ENCODE peak calls at places on chromosomes 5 and 9, in six cellular contexts. G, P, F, U, A and S are unnamed samples.

GRCh38 chr9:93830224-93830596 is 124.9 kb downstream of the BARX1 start:
- DNase-seq in F (no peak), P (no peak), G (no peak), A (no peak), U (no peak), S (peak)

GRCh38 chr5:66872688-66873333 is 276.6 kb downstream of the MAST4 start:
- DNase-seq in U (no peak), A (no peak), F (no peak), G (no peak), P (no peak), S (no peak)

GRCh38 chr5:112472614-112473013 is 53.5 kb upstream of the EPB41L4A start:
- DNase-seq in G (no peak), A (no peak), P (no peak), F (no peak), U (no peak), S (no peak)

GRCh38 chr5:16733597-16733996 is 116.8 kb upstream of the RETREG1 start:
- DNase-seq in G (no peak), P (no peak), A (peak), U (no peak), F (peak), S (no peak)

GRCh38 chr5:177194278-177194677 is 60.7 kb downstream of the NSD1 start:
- DNase-seq in A (no peak), G (peak), P (peak), U (peak), F (no peak), S (no peak)

GRCh38 chr5:61467766-61468482 is 135.9 kb downstream of the ZSWIM6 start:
- DNase-seq in G (peak), U (no peak), P (peak), A (no peak), F (no peak), S (no peak)

GRCh38 chr9:20823051-20823450 is 139.0 kb downstream of the FOCAD start:
- DNase-seq in G (no peak), P (no peak), U (no peak), A (no peak), F (no peak), S (no peak)

GRCh38 chr5:147906326-147907095 is at the start of gene C5orf46:
- DNase-seq in A (no peak), F (no peak), P (no peak), U (no peak), G (peak), S (no peak)

GRCh38 chr9:126131066-126132010 is 195.3 kb upstream of the MVB12B start:
- DNase-seq in U (no peak), F (no peak), P (no peak), A (no peak), G (no peak), S (no peak)

GRCh38 chr5:1973391-1974013 is 90.8 kb upstream of the IRX4 start:
- DNase-seq in A (no peak), P (no peak), U (no peak), G (no peak), F (no peak), S (no peak)

GRCh38 chr5:153714732-153715287 is 224.3 kb downstream of the GRIA1 start:
- DNase-seq in A (no peak), P (peak), F (no peak), U (no peak), G (no peak), S (no peak)

GRCh38 chr9:37369671-37370070 is 52.8 kb upstream of the GRHPR start:
- DNase-seq in A (no peak), U (no peak), F (no peak), P (no peak), G (no peak), S (peak)

GRCh38 chr5:86929123-86929766 is 311.5 kb downstream of the COX7C start:
- DNase-seq in P (no peak), U (no peak), G (no peak), F (no peak), A (no peak), S (no peak)

GRCh38 chr5:130546216-130546615 is 618.8 kb downstream of the HINT1 start:
- DNase-seq in U (no peak), G (no peak), F (no peak), P (no peak), A (no peak), S (no peak)

GRCh38 chr5:25107878-25108277 is 463.1 kb upstream of the CDH10 start:
- DNase-seq in U (no peak), G (no peak), F (no peak), A (no peak), P (no peak), S (no peak)

GRCh38 chr9:98410185-98410697 is 154.8 kb upstream of the TBC1D2 start:
- DNase-seq in U (peak), F (peak), P (peak), A (peak), G (peak), S (no peak)

GRCh38 chr9:35816708-35817107 is 1.9 kb upstream of the HINT2 start:
- DNase-seq in U (no peak), F (no peak), A (no peak), P (no peak), G (no peak), S (no peak)

GRCh38 chr9:35813434-35814105 is 1.3 kb downstream of the HINT2 start:
- DNase-seq in G (no peak), A (no peak), P (no peak), F (no peak), U (no peak), S (no peak)

GRCh38 chr9:35812025-35812602 is at the start of gene SPAG8:
- DNase-seq in U (peak), F (peak), A (peak), G (peak), P (peak), S (peak)

GRCh38 chr9:35814841-35815543 is at the start of gene HINT2:
- DNase-seq in U (peak), A (peak), P (peak), G (peak), F (peak), S (peak)

DNA sequence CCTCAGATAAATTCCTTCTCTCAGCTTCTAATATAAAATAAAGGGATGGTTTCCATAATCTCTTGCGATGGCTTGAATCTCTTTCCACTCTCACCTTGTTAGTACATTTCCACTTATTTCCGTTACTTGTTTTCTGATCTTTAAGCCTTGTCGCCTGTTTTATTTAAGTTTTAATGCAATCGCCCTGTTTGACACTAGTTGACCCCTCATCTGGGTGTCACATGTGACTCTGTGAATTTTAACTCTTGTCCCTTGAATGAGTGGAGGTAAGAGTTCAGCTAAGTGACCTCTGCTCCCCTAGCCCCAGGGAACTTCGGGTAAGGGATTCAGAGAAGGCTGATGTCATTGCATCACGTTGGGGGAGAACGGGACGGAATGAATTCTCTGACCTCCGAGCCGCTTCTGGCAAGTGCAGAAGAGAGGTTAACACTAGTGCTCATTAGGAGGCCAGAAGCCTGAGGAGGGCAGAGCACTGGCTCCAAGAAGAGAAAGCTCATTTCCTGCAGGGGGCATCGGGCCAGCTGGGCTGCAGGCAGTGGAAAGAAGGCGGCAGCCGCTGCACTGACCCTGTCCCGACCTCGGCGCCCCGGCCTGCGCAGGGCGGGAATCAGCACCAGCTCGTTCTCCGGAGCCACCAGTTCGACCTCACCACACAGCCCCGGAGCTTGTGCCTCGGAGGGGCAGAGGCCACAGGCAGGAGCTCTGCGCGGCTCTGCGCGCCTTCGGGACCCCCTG is 569 bp downstream of the HINT2 start:
- DNase-seq in A (peak), U (no peak), P (peak), G (peak), F (peak), S (peak)
- TF ChIP-seq CTCF in A (peak), U (peak), P (peak), G (no peak), F (peak), S (peak)

GRCh38 chr5:167049043-167049663 is 1242.3 kb upstream of the WWC1 start:
- DNase-seq in P (no peak), U (no peak), A (peak), F (peak), G (peak), S (peak)
- TF ChIP-seq CTCF in P (peak), U (peak), A (peak), F (peak), G (peak), S (peak)

DNA sequence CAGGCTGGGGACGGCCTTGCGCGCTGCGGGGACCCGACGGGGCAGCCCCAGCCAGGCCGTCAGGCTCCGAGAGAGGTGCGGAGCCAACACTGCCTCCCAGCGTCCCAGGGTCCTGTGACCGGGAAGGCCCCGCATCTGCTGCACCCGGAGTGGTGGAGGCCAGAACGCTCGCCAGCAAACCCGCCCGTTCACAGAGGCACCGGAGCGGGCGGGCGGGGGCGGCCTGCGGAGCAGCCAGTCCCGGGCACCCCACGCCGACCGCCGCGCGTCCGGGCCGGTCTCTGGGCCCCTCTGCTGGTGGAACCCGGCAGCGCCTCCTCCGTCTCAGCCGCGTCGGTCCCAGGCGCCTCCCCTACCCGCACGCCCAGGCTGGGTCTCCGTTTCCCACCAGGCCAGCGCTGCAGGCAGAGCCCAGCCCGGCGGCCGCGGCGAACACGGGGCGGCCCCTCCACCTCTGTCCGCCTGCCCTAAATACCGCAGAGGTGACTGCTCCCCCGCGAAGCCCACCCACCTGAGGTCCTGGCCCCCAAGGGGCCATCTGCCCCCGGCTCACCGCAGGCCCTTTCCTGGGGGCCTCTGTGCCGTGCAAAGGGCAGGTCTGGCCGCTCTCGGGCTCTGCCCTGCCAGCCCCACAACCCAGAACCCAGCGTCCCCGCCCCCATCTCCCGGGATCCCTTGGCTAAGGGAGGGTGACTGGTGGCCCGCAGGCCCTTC is 15.9 kb downstream of the EXD3 start:
- DNase-seq in G (peak), A (peak), P (no peak), U (no peak), F (peak), S (peak)
- TF ChIP-seq CTCF in G (peak), A (peak), P (peak), U (peak), F (peak), S (peak)

GRCh38 chr9:211557-211956 is 3.1 kb upstream of the DOCK8 start:
- DNase-seq in G (no peak), A (no peak), U (peak), F (no peak), P (no peak), S (no peak)
- TF ChIP-seq CTCF in G (no peak), A (no peak), U (no peak), F (no peak), P (no peak), S (no peak)

GRCh38 chr9:123432331-123433236 is 76.6 kb downstream of the CRB2 start:
- DNase-seq in A (no peak), F (no peak), P (no peak), U (no peak), G (no peak), S (no peak)

GRCh38 chr9:123435471-123435870 is 79.5 kb downstream of the CRB2 start:
- DNase-seq in P (no peak), F (no peak), A (no peak), G (no peak), U (no peak), S (no peak)

GRCh38 chr9:123431581-123431980 is 75.6 kb downstream of the CRB2 start:
- DNase-seq in P (no peak), G (no peak), U (no peak), A (no peak), F (no peak), S (no peak)

GRCh38 chr9:123437201-123437600 is 81.2 kb downstream of the CRB2 start:
- DNase-seq in P (no peak), A (no peak), U (no peak), F (no peak), G (no peak), S (no peak)

DNA sequence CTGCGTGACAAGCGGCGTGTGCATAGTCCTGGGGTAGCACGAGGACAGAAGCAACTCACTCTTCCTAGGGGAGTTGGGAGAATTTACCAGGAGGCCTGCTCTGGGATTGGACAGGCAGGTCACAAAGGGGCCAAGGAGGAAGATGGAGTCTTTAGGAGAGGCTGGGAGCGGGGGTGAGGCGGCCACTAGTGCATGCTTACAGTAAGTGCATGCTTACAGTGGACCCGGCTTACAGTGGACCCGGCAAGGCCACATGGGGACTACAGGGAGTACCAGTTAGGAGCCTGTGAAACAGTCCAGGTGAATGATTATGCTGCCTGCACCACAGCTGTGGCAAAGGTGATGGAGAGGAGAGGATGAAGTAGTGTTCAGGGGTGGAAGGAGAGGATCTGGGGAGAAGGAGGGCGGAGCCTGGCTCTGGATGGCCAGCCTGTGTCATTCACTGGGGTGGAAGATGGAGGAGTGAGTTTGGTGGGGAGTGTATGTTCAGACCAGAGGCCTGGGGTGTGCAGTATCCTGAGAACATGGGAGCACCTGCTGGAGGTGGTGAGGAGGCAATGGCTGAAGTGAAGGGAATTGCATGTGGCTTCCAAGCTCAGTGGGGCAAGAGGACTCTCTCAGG is 78.7 kb downstream of the CRB2 start:
- DNase-seq in P (no peak), F (no peak), A (peak), U (no peak), G (no peak), S (no peak)
- TF ChIP-seq CTCF in P (no peak), F (peak), A (peak), U (peak), G (no peak), S (no peak)

GRCh38 chr9:24342457-24342856 is 203.2 kb downstream of the IZUMO3 start:
- DNase-seq in G (no peak), A (no peak), F (no peak), P (no peak), U (no peak), S (no peak)
- TF ChIP-seq CTCF in G (no peak), A (no peak), F (no peak), P (no peak), U (no peak), S (no peak)

DNA sequence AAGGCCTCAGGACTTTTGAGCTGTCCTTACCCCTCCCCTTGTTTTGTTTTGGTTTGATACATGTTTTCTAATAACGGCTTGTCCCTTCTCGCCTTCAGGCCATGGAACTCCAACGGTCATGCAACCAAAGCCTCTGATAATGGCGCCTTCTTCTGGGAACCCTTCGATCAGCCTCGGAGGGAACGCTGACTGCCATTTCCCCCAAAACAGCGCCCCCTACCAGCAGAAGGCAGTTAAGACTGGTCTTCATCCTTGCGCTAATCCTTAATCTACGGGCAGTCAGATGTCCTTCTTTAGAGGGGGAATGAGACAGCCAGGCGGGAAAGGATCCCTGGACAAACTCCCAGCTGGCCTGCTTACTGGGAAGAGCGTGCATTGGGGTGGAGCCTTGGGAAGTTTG is 276.6 kb downstream of the ICE1 start:
- DNase-seq in F (no peak), G (no peak), A (no peak), P (no peak), U (no peak), S (no peak)
- TF ChIP-seq CTCF in F (peak), G (no peak), A (no peak), P (no peak), U (no peak), S (no peak)

DNA sequence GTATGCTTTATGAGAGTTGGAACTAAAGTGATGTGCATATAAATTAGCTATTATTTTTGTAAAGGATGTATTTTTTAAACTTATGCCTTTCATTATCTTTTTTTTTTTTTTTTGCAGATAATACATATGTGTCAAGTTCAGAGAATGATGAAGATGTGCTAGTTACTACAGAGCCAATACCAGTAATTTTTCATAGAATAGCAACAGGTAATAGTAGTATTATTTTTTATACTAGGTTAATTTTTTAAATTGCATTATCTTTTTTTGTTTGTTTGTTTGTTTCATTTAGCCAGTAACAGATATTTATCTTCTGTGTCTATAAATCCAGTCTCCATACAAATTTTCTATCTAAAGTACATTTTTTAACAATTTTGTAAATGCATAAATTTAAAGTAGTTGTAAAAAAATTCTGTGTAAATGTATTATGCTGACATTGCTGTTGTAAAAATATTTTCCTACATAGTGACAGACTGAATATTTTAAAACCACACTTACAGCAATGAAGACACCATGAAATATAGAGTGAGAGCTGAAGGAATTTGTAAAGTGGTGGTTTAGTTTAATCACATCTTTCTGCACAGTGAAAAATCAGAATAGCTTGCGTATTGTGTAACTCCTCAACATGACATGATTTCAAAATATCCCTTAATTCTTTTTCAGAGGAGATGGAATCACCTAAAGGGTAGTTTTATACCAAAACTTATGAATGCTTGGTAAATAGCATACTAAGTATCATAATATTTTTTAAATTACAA is 93.3 kb downstream of the PARP8 start:
- DNase-seq in U (no peak), F (no peak), A (no peak), P (no peak), G (peak), S (no peak)
- TF ChIP-seq CTCF in U (no peak), F (no peak), A (no peak), P (no peak), G (no peak), S (no peak)

GRCh38 chr9:12643686-12644085 is 49.5 kb upstream of the TYRP1 start:
- DNase-seq in P (no peak), A (no peak), U (no peak), G (peak), F (no peak), S (no peak)

GRCh38 chr9:12640021-12640587 is 53.1 kb upstream of the TYRP1 start:
- DNase-seq in A (no peak), G (peak), F (no peak), U (peak), P (peak), S (no peak)

DNA sequence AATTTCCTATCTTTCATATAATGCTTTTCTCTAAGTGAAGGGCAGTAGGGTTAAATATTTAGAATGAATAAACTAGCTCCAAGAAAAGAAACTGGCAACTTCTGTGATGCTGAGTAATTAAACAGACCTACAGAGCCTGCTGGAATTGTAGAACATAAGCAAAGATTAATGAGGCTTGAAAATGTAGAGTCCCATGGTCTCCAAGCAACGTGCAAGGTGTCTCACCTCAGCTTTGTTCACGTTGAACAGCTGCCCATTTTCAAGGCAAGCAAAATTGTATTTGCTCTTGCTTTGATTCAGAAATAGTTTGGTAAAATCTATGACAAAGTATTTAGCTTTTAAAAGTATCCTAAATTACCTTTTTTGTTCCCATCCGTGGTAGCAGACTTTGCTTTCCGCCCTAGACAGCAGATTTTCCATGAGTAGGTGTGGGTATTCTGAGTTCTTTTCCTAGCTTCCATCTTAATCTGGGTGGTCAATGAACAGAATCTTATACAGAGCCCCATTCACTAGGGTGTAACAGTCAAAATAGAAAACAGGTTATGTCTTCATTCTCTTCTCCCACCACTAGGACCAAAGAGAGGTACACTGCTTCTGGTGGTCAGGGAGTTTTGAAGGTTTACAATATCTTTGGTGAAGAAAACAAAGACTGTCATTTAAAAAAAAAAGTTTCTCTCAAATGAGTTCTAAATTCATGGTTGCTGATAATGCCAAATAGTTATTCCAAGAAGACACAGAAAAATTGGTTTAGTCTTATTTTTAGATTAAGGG is 52.1 kb upstream of the TYRP1 start:
- DNase-seq in U (peak), P (no peak), F (no peak), A (no peak), G (no peak), S (no peak)
- TF ChIP-seq CTCF in U (peak), P (no peak), F (peak), A (peak), G (no peak), S (no peak)

GRCh38 chr9:101465330-101465915 is 29.8 kb upstream of the ALDOB start:
- DNase-seq in G (peak), U (no peak), P (peak), A (no peak), F (no peak), S (no peak)
- TF ChIP-seq CTCF in G (peak), U (peak), P (peak), A (no peak), F (no peak), S (no peak)